ENCODE peak calls at places on chromosome 2, in eight cellular contexts. One of them, this sample, is unnamed. For H3K4me1 and H3K9me3, the result is how much of the 10 kb centered on the place peaks cover.

GRCh38 chr2:58560531-58560930 is 319.4 kb upstream of the FANCL start:
- DNase-seq in A549: no peak
- DNase-seq in lower lobe of right lung: no peak
- DNase-seq in tibial artery: no peak
- DNase-seq in right lobe of liver: no peak
- DNase-seq in PC-9: no peak
- DNase-seq in adrenal gland: no peak
- DNase-seq in NT2/D1: no peak
- DNase-seq in this sample: no peak

GRCh38 chr2:190343500-190344274 is at the start of gene INPP1:
- DNase-seq in A549: peak
- DNase-seq in lower lobe of right lung: peak
- DNase-seq in tibial artery: peak
- DNase-seq in right lobe of liver: peak
- DNase-seq in PC-9: no peak
- DNase-seq in adrenal gland: peak
- DNase-seq in NT2/D1: peak
- DNase-seq in this sample: peak

GRCh38 chr2:127174977-127175376 is 45.1 kb downstream of the CYP27C1 start:
- DNase-seq in A549: no peak
- DNase-seq in lower lobe of right lung: no peak
- DNase-seq in tibial artery: peak
- DNase-seq in right lobe of liver: no peak
- DNase-seq in PC-9: no peak
- DNase-seq in adrenal gland: peak
- DNase-seq in NT2/D1: no peak
- DNase-seq in this sample: peak

GRCh38 chr2:177612651-177613050 is 220.1 kb downstream of the AGPS start:
- DNase-seq in A549: no peak
- DNase-seq in lower lobe of right lung: no peak
- DNase-seq in tibial artery: no peak
- DNase-seq in right lobe of liver: no peak
- DNase-seq in PC-9: no peak
- DNase-seq in adrenal gland: no peak
- DNase-seq in NT2/D1: no peak
- DNase-seq in this sample: no peak

GRCh38 chr2:238148981-238149380 is 9.8 kb upstream of the ERFE start:
- DNase-seq in A549: no peak
- DNase-seq in lower lobe of right lung: no peak
- DNase-seq in tibial artery: no peak
- DNase-seq in right lobe of liver: no peak
- DNase-seq in PC-9: no peak
- DNase-seq in adrenal gland: no peak
- DNase-seq in NT2/D1: no peak
- DNase-seq in this sample: no peak

GRCh38 chr2:12347049-12347448 is 369.7 kb upstream of the TRIB2 start:
- DNase-seq in A549: no peak
- DNase-seq in lower lobe of right lung: no peak
- DNase-seq in tibial artery: no peak
- DNase-seq in right lobe of liver: no peak
- DNase-seq in PC-9: no peak
- DNase-seq in adrenal gland: no peak
- DNase-seq in NT2/D1: no peak
- DNase-seq in this sample: no peak

GRCh38 chr2:9970386-9971044 is 19.0 kb downstream of the GRHL1 start:
- DNase-seq in A549: no peak
- DNase-seq in lower lobe of right lung: no peak
- DNase-seq in tibial artery: no peak
- DNase-seq in right lobe of liver: no peak
- DNase-seq in PC-9: no peak
- DNase-seq in adrenal gland: no peak
- DNase-seq in NT2/D1: no peak
- DNase-seq in this sample: no peak

GRCh38 chr2:71792926-71793761 is 339.8 kb downstream of the DYSF start:
- DNase-seq in A549: no peak
- DNase-seq in lower lobe of right lung: no peak
- DNase-seq in tibial artery: no peak
- DNase-seq in right lobe of liver: no peak
- DNase-seq in PC-9: peak
- DNase-seq in adrenal gland: no peak
- DNase-seq in NT2/D1: no peak
- DNase-seq in this sample: no peak

GRCh38 chr2:111983478-111984212 is 71.4 kb upstream of the TMEM87B start:
- DNase-seq in A549: no peak
- DNase-seq in lower lobe of right lung: no peak
- DNase-seq in tibial artery: no peak
- DNase-seq in right lobe of liver: no peak
- DNase-seq in PC-9: peak
- DNase-seq in adrenal gland: no peak
- DNase-seq in NT2/D1: no peak
- DNase-seq in this sample: no peak

GRCh38 chr2:205996156-205996555 is 89.8 kb downstream of the INO80D start:
- DNase-seq in A549: no peak
- DNase-seq in lower lobe of right lung: no peak
- DNase-seq in tibial artery: no peak
- DNase-seq in right lobe of liver: no peak
- DNase-seq in PC-9: no peak
- DNase-seq in adrenal gland: no peak
- DNase-seq in NT2/D1: no peak
- DNase-seq in this sample: no peak

GRCh38 chr2:237865623-237866041 is 6.2 kb downstream of the RAMP1 start:
- DNase-seq in A549: no peak
- DNase-seq in lower lobe of right lung: no peak
- DNase-seq in tibial artery: no peak
- DNase-seq in right lobe of liver: no peak
- DNase-seq in PC-9: no peak
- DNase-seq in adrenal gland: no peak
- DNase-seq in NT2/D1: no peak
- DNase-seq in this sample: no peak

GRCh38 chr2:174444761-174445160 is 42.1 kb downstream of the GPR155 start:
- DNase-seq in A549: no peak
- DNase-seq in lower lobe of right lung: no peak
- DNase-seq in tibial artery: no peak
- DNase-seq in right lobe of liver: no peak
- DNase-seq in PC-9: no peak
- DNase-seq in adrenal gland: no peak
- DNase-seq in NT2/D1: no peak
- DNase-seq in this sample: no peak

DNA sequence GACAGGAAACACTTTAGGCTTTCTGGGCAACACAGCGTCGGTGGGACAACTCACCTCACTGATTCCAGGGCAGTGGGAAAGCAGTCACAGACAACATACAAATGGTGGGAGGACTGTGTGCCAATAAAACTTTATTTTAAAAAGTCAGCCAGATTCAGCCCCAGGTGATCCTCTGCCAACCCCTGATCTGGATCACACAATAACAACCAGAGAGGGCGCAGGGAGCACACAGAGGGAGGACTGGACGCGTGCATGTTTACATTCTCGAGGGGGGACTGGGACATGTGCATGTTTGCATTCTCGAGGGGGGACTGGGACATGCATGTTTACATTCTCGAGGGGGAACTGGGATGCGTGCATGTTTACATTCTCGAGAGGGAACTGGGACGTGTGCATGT is 209.5 kb downstream of the NDUFA10 start:
- DNase-seq in A549: peak
- DNase-seq in lower lobe of right lung: no peak
- DNase-seq in tibial artery: no peak
- DNase-seq in right lobe of liver: no peak
- DNase-seq in PC-9: no peak
- DNase-seq in adrenal gland: no peak
- DNase-seq in NT2/D1: no peak
- DNase-seq in this sample: no peak
- H3K4me3 ChIP-seq in A549: peak
- H3K4me3 ChIP-seq in lower lobe of right lung: no peak
- H3K4me3 ChIP-seq in tibial artery: no peak
- H3K4me3 ChIP-seq in right lobe of liver: no peak
- H3K4me3 ChIP-seq in PC-9: no peak
- H3K4me3 ChIP-seq in adrenal gland: no peak
- H3K4me3 ChIP-seq in NT2/D1: no peak
- H3K4me3 ChIP-seq in this sample: no peak

DNA sequence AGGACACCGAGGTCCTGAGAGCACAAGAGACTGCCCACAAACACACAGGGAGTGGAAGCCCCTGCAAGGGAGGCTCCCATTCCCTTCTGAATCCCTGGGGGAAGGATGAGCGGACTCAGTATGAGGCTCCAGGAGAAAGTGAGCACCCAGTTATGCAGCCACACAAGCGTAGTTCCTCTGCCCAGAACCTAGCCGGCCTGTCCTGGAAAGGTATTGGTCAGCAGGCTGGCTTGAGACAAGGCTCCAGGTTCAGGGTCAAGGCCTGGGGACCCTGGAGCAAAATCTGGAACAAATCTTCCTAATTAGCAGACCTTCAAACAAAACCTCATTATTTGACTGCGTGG is 1.2 kb upstream of the CAPG start:
- DNase-seq in A549: no peak
- DNase-seq in lower lobe of right lung: no peak
- DNase-seq in tibial artery: no peak
- DNase-seq in right lobe of liver: no peak
- DNase-seq in PC-9: no peak
- DNase-seq in adrenal gland: no peak
- DNase-seq in NT2/D1: no peak
- DNase-seq in this sample: no peak
- H3K4me1 ChIP-seq in A549: under half
- H3K4me1 ChIP-seq in lower lobe of right lung: half or more
- H3K4me1 ChIP-seq in tibial artery: under half
- H3K4me1 ChIP-seq in right lobe of liver: under half
- H3K4me1 ChIP-seq in PC-9: half or more
- H3K4me1 ChIP-seq in adrenal gland: under half
- H3K4me1 ChIP-seq in NT2/D1: under half
- H3K4me1 ChIP-seq in this sample: under half

DNA sequence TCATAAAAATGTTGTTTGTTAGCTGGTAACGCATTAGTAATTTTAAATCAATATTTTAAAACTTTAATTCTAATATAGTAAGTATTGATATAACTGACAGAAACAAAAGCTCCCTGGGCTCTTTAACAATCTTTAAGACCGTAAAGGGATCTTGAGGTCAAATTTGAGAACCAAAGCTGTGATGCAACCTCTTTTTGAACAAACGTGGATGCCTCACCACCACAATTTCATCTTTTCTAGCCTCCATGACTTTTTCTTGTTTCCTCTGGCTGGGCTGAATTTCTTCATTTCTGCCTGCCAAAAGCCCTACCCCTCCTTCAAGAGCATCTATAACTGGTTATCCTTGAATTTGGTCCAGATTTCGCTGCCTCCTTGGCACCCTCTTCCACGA is 562 bp upstream of the POLE4 start:
- DNase-seq in A549: no peak
- DNase-seq in lower lobe of right lung: no peak
- DNase-seq in tibial artery: no peak
- DNase-seq in right lobe of liver: no peak
- DNase-seq in PC-9: no peak
- DNase-seq in adrenal gland: no peak
- DNase-seq in NT2/D1: no peak
- DNase-seq in this sample: no peak
- H3K9me3 ChIP-seq in A549: under half
- H3K9me3 ChIP-seq in lower lobe of right lung: under half
- H3K9me3 ChIP-seq in tibial artery: under half
- H3K9me3 ChIP-seq in right lobe of liver: under half
- H3K9me3 ChIP-seq in PC-9: under half
- H3K9me3 ChIP-seq in adrenal gland: under half
- H3K9me3 ChIP-seq in NT2/D1: under half
- H3K9me3 ChIP-seq in this sample: under half

GRCh38 chr2:46352621-46353020 is 55.4 kb downstream of the EPAS1 start:
- DNase-seq in A549: no peak
- DNase-seq in lower lobe of right lung: peak
- DNase-seq in tibial artery: no peak
- DNase-seq in right lobe of liver: peak
- DNase-seq in PC-9: no peak
- DNase-seq in adrenal gland: no peak
- DNase-seq in NT2/D1: no peak
- DNase-seq in this sample: no peak

GRCh38 chr2:46349115-46349547 is 51.9 kb downstream of the EPAS1 start:
- DNase-seq in A549: no peak
- DNase-seq in lower lobe of right lung: no peak
- DNase-seq in tibial artery: no peak
- DNase-seq in right lobe of liver: no peak
- DNase-seq in PC-9: no peak
- DNase-seq in adrenal gland: no peak
- DNase-seq in NT2/D1: no peak
- DNase-seq in this sample: no peak

GRCh38 chr2:46350030-46350699 is 53.0 kb downstream of the EPAS1 start:
- DNase-seq in A549: no peak
- DNase-seq in lower lobe of right lung: no peak
- DNase-seq in tibial artery: no peak
- DNase-seq in right lobe of liver: no peak
- DNase-seq in PC-9: no peak
- DNase-seq in adrenal gland: no peak
- DNase-seq in NT2/D1: no peak
- DNase-seq in this sample: no peak

GRCh38 chr2:46353509-46353908 is 56.3 kb downstream of the EPAS1 start:
- DNase-seq in A549: no peak
- DNase-seq in lower lobe of right lung: no peak
- DNase-seq in tibial artery: no peak
- DNase-seq in right lobe of liver: no peak
- DNase-seq in PC-9: no peak
- DNase-seq in adrenal gland: no peak
- DNase-seq in NT2/D1: no peak
- DNase-seq in this sample: no peak

DNA sequence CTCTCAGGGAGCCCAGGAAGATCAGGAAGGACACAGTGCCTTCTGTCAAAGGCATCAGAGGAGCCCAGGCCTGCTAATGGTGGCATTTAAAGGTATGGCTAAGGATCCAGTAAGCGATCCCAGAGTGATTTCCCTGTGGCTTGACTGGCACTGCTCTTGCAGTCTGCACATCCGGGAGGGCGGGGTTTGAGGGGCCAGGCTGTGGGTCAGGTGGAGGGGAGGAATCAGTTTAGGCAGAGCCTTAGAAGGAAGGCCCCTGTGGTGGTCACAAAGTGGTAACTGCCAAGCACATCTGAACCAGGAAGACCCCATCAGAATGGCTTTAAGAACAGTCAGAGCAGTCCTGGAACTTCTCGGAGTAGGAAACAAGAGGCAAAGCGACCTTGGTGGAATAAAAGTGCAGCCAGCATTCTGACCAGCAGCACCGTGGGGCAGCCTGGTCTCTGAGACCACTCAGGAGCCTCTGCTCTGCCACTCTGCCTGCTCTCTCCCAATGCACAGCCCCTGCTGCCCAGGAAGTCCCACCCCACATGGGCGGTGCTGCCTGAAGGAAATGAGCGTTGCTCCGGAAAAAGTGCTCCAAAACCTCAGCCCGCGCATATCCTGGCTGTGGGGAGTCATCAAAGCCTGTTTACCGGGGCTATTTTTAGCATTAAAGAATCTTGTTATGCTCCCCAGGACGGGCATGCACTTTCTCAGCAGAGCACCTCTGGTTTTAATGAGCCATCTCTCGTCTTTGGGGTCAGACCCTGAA is 54.4 kb downstream of the EPAS1 start:
- DNase-seq in A549: no peak
- DNase-seq in lower lobe of right lung: peak
- DNase-seq in tibial artery: no peak
- DNase-seq in right lobe of liver: peak
- DNase-seq in PC-9: no peak
- DNase-seq in adrenal gland: peak
- DNase-seq in NT2/D1: no peak
- DNase-seq in this sample: peak
- H3K4me3 ChIP-seq in A549: no peak
- H3K4me3 ChIP-seq in lower lobe of right lung: peak
- H3K4me3 ChIP-seq in tibial artery: peak
- H3K4me3 ChIP-seq in right lobe of liver: no peak
- H3K4me3 ChIP-seq in PC-9: no peak
- H3K4me3 ChIP-seq in adrenal gland: no peak
- H3K4me3 ChIP-seq in NT2/D1: no peak
- H3K4me3 ChIP-seq in this sample: no peak

This sample was measured in mucosa of descending colon.